ENCODE peak calls at places on chromosomes 16 and 17, in seven cellular contexts. R is dorsolateral prefrontal cortex; W is stimulated activated CD4-positive, alpha-beta T cell treated with anti-CD3 and anti-CD28 coated beads, Interleukin-2, amount 100 ng/mL, for 48 hours; B is left ventricle myocardium superior; J is activated T-cell treated with anti-CD3 and anti-CD28 coated beads, Interleukin-2, amount 50 U/mL, for 24 hours; C is heart right ventricle; A is NCI-H1436 treated with DMSO at 0.1 percent for 48 hours. F is an unnamed sample.

GRCh38 chr16:7026639-7027038 is 306.0 kb upstream of the RBFOX1 start:
- DNase-seq in C (no peak), B (no peak), R (no peak), A (no peak), J (no peak), W (no peak), F (no peak)

GRCh38 chr17:47404006-47404405 is 80.3 kb downstream of the EFCAB13 start:
- DNase-seq in B (no peak), W (no peak), C (no peak), A (no peak), J (no peak), R (no peak), F (no peak)

GRCh38 chr17:47621293-47622178 is 28.2 kb upstream of the KPNB1 start:
- DNase-seq in J (no peak), R (peak), C (peak), B (peak), A (no peak), W (no peak), F (peak)

GRCh38 chr17:74326506-74326905 is 480 bp downstream of the KIF19 start:
- DNase-seq in W (no peak), B (no peak), R (no peak), C (no peak), A (no peak), J (no peak), F (no peak)

GRCh38 chr17:7409716-7410115 is 2.1 kb downstream of the NLGN2 start:
- DNase-seq in B (no peak), C (no peak), R (no peak), A (no peak), J (no peak), W (no peak), F (no peak)

GRCh38 chr16:3020247-3020603 is at the start of gene TNFRSF12A:
- DNase-seq in R (peak), B (peak), C (peak), W (peak), J (peak), A (no peak), F (peak)

GRCh38 chr16:71807905-71808592 is 585 bp downstream of the AP1G1 start:
- DNase-seq in J (no peak), A (no peak), W (peak), C (no peak), B (no peak), R (no peak), F (no peak)

GRCh38 chr17:82974136-82974952 is 105.1 kb upstream of the METRNL start:
- DNase-seq in J (no peak), C (no peak), W (no peak), B (no peak), A (no peak), R (no peak), F (no peak)

GRCh38 chr17:59277031-59277430 is 54.4 kb upstream of the YPEL2 start:
- DNase-seq in J (no peak), B (no peak), A (no peak), W (no peak), R (no peak), C (no peak), F (no peak)

GRCh38 chr17:72602517-72603345 is 481.9 kb downstream of the SOX9 start:
- DNase-seq in A (no peak), B (no peak), W (no peak), C (no peak), R (no peak), J (no peak), F (peak)

GRCh38 chr16:78742501-78743283 is 643.2 kb downstream of the WWOX start:
- DNase-seq in J (peak), A (no peak), C (no peak), B (no peak), R (no peak), W (peak), F (no peak)

GRCh38 chr16:49921791-49922456 is 66.0 kb upstream of the ZNF423 start:
- DNase-seq in A (no peak), B (peak), W (peak), C (peak), J (peak), R (peak), F (peak)

GRCh38 chr17:1203111-1203966 is 23.6 kb upstream of the ABR start:
- DNase-seq in R (peak), C (peak), J (peak), A (no peak), B (peak), W (peak), F (peak)

GRCh38 chr17:19250421-19251141 is 13.4 kb downstream of the EPN2 start:
- DNase-seq in C (peak), R (peak), A (no peak), J (no peak), W (no peak), B (peak), F (no peak)

GRCh38 chr16:57261806-57262205 is 16.7 kb downstream of the ARL2BP start:
- DNase-seq in B (no peak), A (no peak), C (no peak), R (no peak), W (no peak), J (peak), F (no peak)

GRCh38 chr17:81509687-81510523 is 2.7 kb downstream of the ACTG1 start:
- DNase-seq in J (peak), B (peak), R (no peak), A (no peak), W (peak), C (no peak), F (peak)

GRCh38 chr16:80816372-80816771 is 12.0 kb upstream of the CDYL2 start:
- DNase-seq in B (no peak), C (no peak), R (no peak), A (no peak), J (no peak), W (no peak), F (no peak)

GRCh38 chr16:84144301-84144858 is 597 bp downstream of the HSDL1 start:
- DNase-seq in A (no peak), R (peak), B (peak), J (peak), W (peak), C (peak), F (no peak)